ENCODE peak calls at places on chromosomes 6 and 20, in eight cellular contexts. One of them, this sample, is unnamed.
A peak's percentile ranks its signal among the peaks of the same experiment; 100 is the strongest.

GRCh38 chr6:146543211-146543939 is at the start of gene RAB32:
- ATAC-seq in IMR-90: peak; percentile 96
- ATAC-seq in A549: peak; percentile 98
- ATAC-seq in naive thymus-derived CD8-positive, alpha-beta T cell: peak; percentile 32
- ATAC-seq in aorta: peak; percentile 98
- ATAC-seq in activated CD8-positive, alpha-beta T cell treated with anti-CD3 and anti-CD28 coated beads for 36 hours: peak; percentile 73
- ATAC-seq in heart right ventricle: peak; percentile 99
- ATAC-seq in activated T-cell treated with anti-CD3 and anti-CD28 coated beads, Interleukin-2, amount 50 U/mL, for 72 hours: peak; percentile 81
- ATAC-seq in this sample: peak; percentile 77

GRCh38 chr6:10136636-10137035 is 278.2 kb downstream of the TFAP2A start:
- ATAC-seq in activated T-cell treated with anti-CD3 and anti-CD28 coated beads, Interleukin-2, amount 50 U/mL, for 72 hours: no peak
- ATAC-seq in IMR-90: no peak
- ATAC-seq in naive thymus-derived CD8-positive, alpha-beta T cell: no peak
- ATAC-seq in A549: no peak
- ATAC-seq in aorta: no peak
- ATAC-seq in activated CD8-positive, alpha-beta T cell treated with anti-CD3 and anti-CD28 coated beads for 36 hours: no peak
- ATAC-seq in heart right ventricle: no peak
- ATAC-seq in this sample: no peak

GRCh38 chr20:41609476-41609875 is 8.7 kb downstream of the CHD6 start:
- ATAC-seq in heart right ventricle: no peak
- ATAC-seq in naive thymus-derived CD8-positive, alpha-beta T cell: no peak
- ATAC-seq in A549: no peak
- ATAC-seq in activated T-cell treated with anti-CD3 and anti-CD28 coated beads, Interleukin-2, amount 50 U/mL, for 72 hours: no peak
- ATAC-seq in activated CD8-positive, alpha-beta T cell treated with anti-CD3 and anti-CD28 coated beads for 36 hours: no peak
- ATAC-seq in IMR-90: no peak
- ATAC-seq in aorta: no peak
- ATAC-seq in this sample: no peak

GRCh38 chr6:157269261-157269794 is 54.0 kb downstream of the TMEM242 start:
- ATAC-seq in aorta: peak; percentile 79
- ATAC-seq in naive thymus-derived CD8-positive, alpha-beta T cell: no peak
- ATAC-seq in A549: no peak
- ATAC-seq in heart right ventricle: peak; percentile 87
- ATAC-seq in activated CD8-positive, alpha-beta T cell treated with anti-CD3 and anti-CD28 coated beads for 36 hours: no peak
- ATAC-seq in activated T-cell treated with anti-CD3 and anti-CD28 coated beads, Interleukin-2, amount 50 U/mL, for 72 hours: no peak
- ATAC-seq in IMR-90: peak; percentile 40
- ATAC-seq in this sample: no peak

GRCh38 chr6:150971230-150971629 is 105.7 kb downstream of the MTHFD1L start:
- ATAC-seq in naive thymus-derived CD8-positive, alpha-beta T cell: no peak
- ATAC-seq in A549: no peak
- ATAC-seq in activated T-cell treated with anti-CD3 and anti-CD28 coated beads, Interleukin-2, amount 50 U/mL, for 72 hours: no peak
- ATAC-seq in heart right ventricle: no peak
- ATAC-seq in activated CD8-positive, alpha-beta T cell treated with anti-CD3 and anti-CD28 coated beads for 36 hours: no peak
- ATAC-seq in IMR-90: no peak
- ATAC-seq in aorta: no peak
- ATAC-seq in this sample: no peak

GRCh38 chr6:41942045-41942851 is 640 bp upstream of the CCND3 start:
- ATAC-seq in activated CD8-positive, alpha-beta T cell treated with anti-CD3 and anti-CD28 coated beads for 36 hours: peak; percentile 42
- ATAC-seq in A549: no peak
- ATAC-seq in aorta: no peak
- ATAC-seq in naive thymus-derived CD8-positive, alpha-beta T cell: peak; percentile 24
- ATAC-seq in activated T-cell treated with anti-CD3 and anti-CD28 coated beads, Interleukin-2, amount 50 U/mL, for 72 hours: peak; percentile 60
- ATAC-seq in heart right ventricle: no peak
- ATAC-seq in IMR-90: peak; percentile 24
- ATAC-seq in this sample: peak; percentile 50

GRCh38 chr6:71287926-71288227 is 734 bp upstream of the OGFRL1 start:
- ATAC-seq in activated T-cell treated with anti-CD3 and anti-CD28 coated beads, Interleukin-2, amount 50 U/mL, for 72 hours: no peak
- ATAC-seq in naive thymus-derived CD8-positive, alpha-beta T cell: no peak
- ATAC-seq in A549: peak; percentile 27
- ATAC-seq in activated CD8-positive, alpha-beta T cell treated with anti-CD3 and anti-CD28 coated beads for 36 hours: no peak
- ATAC-seq in heart right ventricle: peak; percentile 11
- ATAC-seq in IMR-90: no peak
- ATAC-seq in aorta: peak; percentile 17
- ATAC-seq in this sample: no peak

GRCh38 chr6:25041676-25042598 is 106.2 kb upstream of the RIPOR2 start:
- ATAC-seq in activated T-cell treated with anti-CD3 and anti-CD28 coated beads, Interleukin-2, amount 50 U/mL, for 72 hours: peak; percentile 59
- ATAC-seq in heart right ventricle: no peak
- ATAC-seq in IMR-90: no peak
- ATAC-seq in naive thymus-derived CD8-positive, alpha-beta T cell: peak; percentile 78
- ATAC-seq in activated CD8-positive, alpha-beta T cell treated with anti-CD3 and anti-CD28 coated beads for 36 hours: peak; percentile 64
- ATAC-seq in A549: no peak
- ATAC-seq in aorta: no peak
- ATAC-seq in this sample: peak; percentile 74

GRCh38 chr6:160586374-160586773 is 77.7 kb downstream of the LPA start:
- ATAC-seq in naive thymus-derived CD8-positive, alpha-beta T cell: no peak
- ATAC-seq in activated CD8-positive, alpha-beta T cell treated with anti-CD3 and anti-CD28 coated beads for 36 hours: no peak
- ATAC-seq in heart right ventricle: no peak
- ATAC-seq in activated T-cell treated with anti-CD3 and anti-CD28 coated beads, Interleukin-2, amount 50 U/mL, for 72 hours: no peak
- ATAC-seq in aorta: no peak
- ATAC-seq in A549: peak; percentile 45
- ATAC-seq in IMR-90: no peak
- ATAC-seq in this sample: no peak

GRCh38 chr20:4006640-4007039 is 8.7 kb downstream of the RNF24 start:
- ATAC-seq in heart right ventricle: peak; percentile 76
- ATAC-seq in activated CD8-positive, alpha-beta T cell treated with anti-CD3 and anti-CD28 coated beads for 36 hours: no peak
- ATAC-seq in activated T-cell treated with anti-CD3 and anti-CD28 coated beads, Interleukin-2, amount 50 U/mL, for 72 hours: no peak
- ATAC-seq in aorta: peak; percentile 74
- ATAC-seq in A549: no peak
- ATAC-seq in naive thymus-derived CD8-positive, alpha-beta T cell: no peak
- ATAC-seq in IMR-90: peak; percentile 56
- ATAC-seq in this sample: no peak

GRCh38 chr20:3857405-3857804 is 10.8 kb downstream of the MAVS start:
- ATAC-seq in A549: no peak
- ATAC-seq in naive thymus-derived CD8-positive, alpha-beta T cell: no peak
- ATAC-seq in activated CD8-positive, alpha-beta T cell treated with anti-CD3 and anti-CD28 coated beads for 36 hours: no peak
- ATAC-seq in IMR-90: no peak
- ATAC-seq in activated T-cell treated with anti-CD3 and anti-CD28 coated beads, Interleukin-2, amount 50 U/mL, for 72 hours: no peak
- ATAC-seq in aorta: no peak
- ATAC-seq in heart right ventricle: no peak
- ATAC-seq in this sample: no peak

GRCh38 chr20:47704746-47705496 is 80.4 kb downstream of the SULF2 start:
- ATAC-seq in IMR-90: no peak
- ATAC-seq in activated CD8-positive, alpha-beta T cell treated with anti-CD3 and anti-CD28 coated beads for 36 hours: no peak
- ATAC-seq in heart right ventricle: peak; percentile 87
- ATAC-seq in aorta: no peak
- ATAC-seq in naive thymus-derived CD8-positive, alpha-beta T cell: no peak
- ATAC-seq in activated T-cell treated with anti-CD3 and anti-CD28 coated beads, Interleukin-2, amount 50 U/mL, for 72 hours: no peak
- ATAC-seq in A549: peak; percentile 56
- ATAC-seq in this sample: no peak

GRCh38 chr6:13354331-13355042 is 26.1 kb upstream of the TBC1D7 start:
- ATAC-seq in aorta: no peak
- ATAC-seq in activated T-cell treated with anti-CD3 and anti-CD28 coated beads, Interleukin-2, amount 50 U/mL, for 72 hours: no peak
- ATAC-seq in A549: peak; percentile 48
- ATAC-seq in naive thymus-derived CD8-positive, alpha-beta T cell: no peak
- ATAC-seq in activated CD8-positive, alpha-beta T cell treated with anti-CD3 and anti-CD28 coated beads for 36 hours: no peak
- ATAC-seq in IMR-90: peak; percentile 66
- ATAC-seq in heart right ventricle: peak; percentile 7
- ATAC-seq in this sample: no peak

GRCh38 chr20:57342829-57343228 is 8.2 kb upstream of the RAE1 start:
- ATAC-seq in aorta: no peak
- ATAC-seq in activated T-cell treated with anti-CD3 and anti-CD28 coated beads, Interleukin-2, amount 50 U/mL, for 72 hours: no peak
- ATAC-seq in heart right ventricle: no peak
- ATAC-seq in IMR-90: no peak
- ATAC-seq in A549: no peak
- ATAC-seq in activated CD8-positive, alpha-beta T cell treated with anti-CD3 and anti-CD28 coated beads for 36 hours: no peak
- ATAC-seq in naive thymus-derived CD8-positive, alpha-beta T cell: no peak
- ATAC-seq in this sample: no peak

GRCh38 chr6:52400316-52401041 is 19.7 kb upstream of the EFHC1 start:
- ATAC-seq in heart right ventricle: no peak
- ATAC-seq in activated T-cell treated with anti-CD3 and anti-CD28 coated beads, Interleukin-2, amount 50 U/mL, for 72 hours: no peak
- ATAC-seq in IMR-90: no peak
- ATAC-seq in activated CD8-positive, alpha-beta T cell treated with anti-CD3 and anti-CD28 coated beads for 36 hours: no peak
- ATAC-seq in aorta: no peak
- ATAC-seq in naive thymus-derived CD8-positive, alpha-beta T cell: peak; percentile 65
- ATAC-seq in A549: no peak
- ATAC-seq in this sample: no peak

GRCh38 chr6:33375143-33375649 is 16.4 kb upstream of the KIFC1 start:
- ATAC-seq in naive thymus-derived CD8-positive, alpha-beta T cell: no peak
- ATAC-seq in activated CD8-positive, alpha-beta T cell treated with anti-CD3 and anti-CD28 coated beads for 36 hours: no peak
- ATAC-seq in A549: peak; percentile 77
- ATAC-seq in aorta: peak; percentile 91
- ATAC-seq in IMR-90: peak; percentile 78
- ATAC-seq in activated T-cell treated with anti-CD3 and anti-CD28 coated beads, Interleukin-2, amount 50 U/mL, for 72 hours: no peak
- ATAC-seq in heart right ventricle: peak; percentile 93
- ATAC-seq in this sample: peak; percentile 24

GRCh38 chr20:50340586-50340985 is 150.0 kb downstream of the CEBPB start:
- ATAC-seq in IMR-90: no peak
- ATAC-seq in activated T-cell treated with anti-CD3 and anti-CD28 coated beads, Interleukin-2, amount 50 U/mL, for 72 hours: no peak
- ATAC-seq in naive thymus-derived CD8-positive, alpha-beta T cell: no peak
- ATAC-seq in activated CD8-positive, alpha-beta T cell treated with anti-CD3 and anti-CD28 coated beads for 36 hours: no peak
- ATAC-seq in aorta: no peak
- ATAC-seq in heart right ventricle: no peak
- ATAC-seq in A549: no peak
- ATAC-seq in this sample: no peak

GRCh38 chr20:63295422-63295821 is 2.4 kb downstream of the COL20A1 start:
- ATAC-seq in IMR-90: no peak
- ATAC-seq in aorta: no peak
- ATAC-seq in heart right ventricle: no peak
- ATAC-seq in naive thymus-derived CD8-positive, alpha-beta T cell: peak; percentile 84
- ATAC-seq in activated T-cell treated with anti-CD3 and anti-CD28 coated beads, Interleukin-2, amount 50 U/mL, for 72 hours: peak; percentile 14
- ATAC-seq in activated CD8-positive, alpha-beta T cell treated with anti-CD3 and anti-CD28 coated beads for 36 hours: no peak
- ATAC-seq in A549: peak; percentile 4
- ATAC-seq in this sample: no peak

GRCh38 chr6:112268628-112269027 is 14.3 kb upstream of the LAMA4 start:
- ATAC-seq in A549: no peak
- ATAC-seq in activated CD8-positive, alpha-beta T cell treated with anti-CD3 and anti-CD28 coated beads for 36 hours: no peak
- ATAC-seq in activated T-cell treated with anti-CD3 and anti-CD28 coated beads, Interleukin-2, amount 50 U/mL, for 72 hours: no peak
- ATAC-seq in heart right ventricle: peak; percentile 35
- ATAC-seq in IMR-90: no peak
- ATAC-seq in aorta: peak; percentile 43
- ATAC-seq in naive thymus-derived CD8-positive, alpha-beta T cell: no peak
- ATAC-seq in this sample: no peak

GRCh38 chr6:159826968-159827647 is 27.0 kb downstream of the PNLDC1 start:
- ATAC-seq in activated T-cell treated with anti-CD3 and anti-CD28 coated beads, Interleukin-2, amount 50 U/mL, for 72 hours: no peak
- ATAC-seq in IMR-90: no peak
- ATAC-seq in heart right ventricle: peak; percentile 48
- ATAC-seq in naive thymus-derived CD8-positive, alpha-beta T cell: no peak
- ATAC-seq in activated CD8-positive, alpha-beta T cell treated with anti-CD3 and anti-CD28 coated beads for 36 hours: no peak
- ATAC-seq in A549: no peak
- ATAC-seq in aorta: no peak
- ATAC-seq in this sample: no peak

GRCh38 chr6:142413111-142413510 is 111.3 kb downstream of the ADGRG6 start:
- ATAC-seq in IMR-90: no peak
- ATAC-seq in activated CD8-positive, alpha-beta T cell treated with anti-CD3 and anti-CD28 coated beads for 36 hours: no peak
- ATAC-seq in A549: peak; percentile 52
- ATAC-seq in naive thymus-derived CD8-positive, alpha-beta T cell: no peak
- ATAC-seq in activated T-cell treated with anti-CD3 and anti-CD28 coated beads, Interleukin-2, amount 50 U/mL, for 72 hours: no peak
- ATAC-seq in heart right ventricle: no peak
- ATAC-seq in aorta: no peak
- ATAC-seq in this sample: no peak

GRCh38 chr20:36113566-36114247 is 40.8 kb upstream of the EPB41L1 start:
- ATAC-seq in A549: no peak
- ATAC-seq in activated CD8-positive, alpha-beta T cell treated with anti-CD3 and anti-CD28 coated beads for 36 hours: no peak
- ATAC-seq in naive thymus-derived CD8-positive, alpha-beta T cell: no peak
- ATAC-seq in aorta: no peak
- ATAC-seq in activated T-cell treated with anti-CD3 and anti-CD28 coated beads, Interleukin-2, amount 50 U/mL, for 72 hours: no peak
- ATAC-seq in heart right ventricle: peak; percentile 61
- ATAC-seq in IMR-90: no peak
- ATAC-seq in this sample: no peak

GRCh38 chr20:12679456-12679855 is 329.3 kb upstream of the SPTLC3 start:
- ATAC-seq in activated T-cell treated with anti-CD3 and anti-CD28 coated beads, Interleukin-2, amount 50 U/mL, for 72 hours: no peak
- ATAC-seq in activated CD8-positive, alpha-beta T cell treated with anti-CD3 and anti-CD28 coated beads for 36 hours: no peak
- ATAC-seq in A549: no peak
- ATAC-seq in aorta: no peak
- ATAC-seq in heart right ventricle: no peak
- ATAC-seq in IMR-90: no peak
- ATAC-seq in naive thymus-derived CD8-positive, alpha-beta T cell: no peak
- ATAC-seq in this sample: no peak

GRCh38 chr6:122789078-122789861 is at the start of gene SMPDL3A:
- ATAC-seq in heart right ventricle: peak; percentile 89
- ATAC-seq in A549: peak; percentile 92
- ATAC-seq in IMR-90: peak; percentile 80
- ATAC-seq in activated T-cell treated with anti-CD3 and anti-CD28 coated beads, Interleukin-2, amount 50 U/mL, for 72 hours: peak; percentile 67
- ATAC-seq in aorta: peak; percentile 90
- ATAC-seq in activated CD8-positive, alpha-beta T cell treated with anti-CD3 and anti-CD28 coated beads for 36 hours: peak; percentile 69
- ATAC-seq in naive thymus-derived CD8-positive, alpha-beta T cell: peak; percentile 39
- ATAC-seq in this sample: peak; percentile 56

GRCh38 chr6:35016417-35017221 is 124.5 kb downstream of the TCP11 start:
- ATAC-seq in A549: no peak
- ATAC-seq in activated CD8-positive, alpha-beta T cell treated with anti-CD3 and anti-CD28 coated beads for 36 hours: no peak
- ATAC-seq in naive thymus-derived CD8-positive, alpha-beta T cell: no peak
- ATAC-seq in heart right ventricle: peak; percentile 67
- ATAC-seq in activated T-cell treated with anti-CD3 and anti-CD28 coated beads, Interleukin-2, amount 50 U/mL, for 72 hours: no peak
- ATAC-seq in IMR-90: peak; percentile 76
- ATAC-seq in aorta: peak; percentile 80
- ATAC-seq in this sample: no peak

GRCh38 chr6:46284472-46284871 is 113.7 kb upstream of the ENPP5 start:
- ATAC-seq in naive thymus-derived CD8-positive, alpha-beta T cell: no peak
- ATAC-seq in activated T-cell treated with anti-CD3 and anti-CD28 coated beads, Interleukin-2, amount 50 U/mL, for 72 hours: no peak
- ATAC-seq in A549: no peak
- ATAC-seq in heart right ventricle: no peak
- ATAC-seq in activated CD8-positive, alpha-beta T cell treated with anti-CD3 and anti-CD28 coated beads for 36 hours: no peak
- ATAC-seq in aorta: no peak
- ATAC-seq in IMR-90: no peak
- ATAC-seq in this sample: no peak

GRCh38 chr20:17431621-17432364 is 99.4 kb downstream of the BFSP1 start:
- ATAC-seq in A549: peak; percentile 83
- ATAC-seq in naive thymus-derived CD8-positive, alpha-beta T cell: no peak
- ATAC-seq in aorta: peak; percentile 63
- ATAC-seq in activated CD8-positive, alpha-beta T cell treated with anti-CD3 and anti-CD28 coated beads for 36 hours: no peak
- ATAC-seq in heart right ventricle: no peak
- ATAC-seq in IMR-90: peak; percentile 75
- ATAC-seq in activated T-cell treated with anti-CD3 and anti-CD28 coated beads, Interleukin-2, amount 50 U/mL, for 72 hours: no peak
- ATAC-seq in this sample: no peak

GRCh38 chr20:32332614-32333013 is 25.5 kb upstream of the ASXL1 start:
- ATAC-seq in naive thymus-derived CD8-positive, alpha-beta T cell: no peak
- ATAC-seq in activated CD8-positive, alpha-beta T cell treated with anti-CD3 and anti-CD28 coated beads for 36 hours: no peak
- ATAC-seq in aorta: no peak
- ATAC-seq in heart right ventricle: no peak
- ATAC-seq in activated T-cell treated with anti-CD3 and anti-CD28 coated beads, Interleukin-2, amount 50 U/mL, for 72 hours: no peak
- ATAC-seq in A549: no peak
- ATAC-seq in IMR-90: peak; percentile 27
- ATAC-seq in this sample: peak; percentile 17

GRCh38 chr6:126054802-126055201 is 68.5 kb downstream of the TRMT11 start:
- ATAC-seq in naive thymus-derived CD8-positive, alpha-beta T cell: no peak
- ATAC-seq in IMR-90: no peak
- ATAC-seq in activated T-cell treated with anti-CD3 and anti-CD28 coated beads, Interleukin-2, amount 50 U/mL, for 72 hours: no peak
- ATAC-seq in heart right ventricle: no peak
- ATAC-seq in aorta: no peak
- ATAC-seq in A549: no peak
- ATAC-seq in activated CD8-positive, alpha-beta T cell treated with anti-CD3 and anti-CD28 coated beads for 36 hours: no peak
- ATAC-seq in this sample: no peak

GRCh38 chr6:108795814-108796213 is 52.4 kb upstream of the ARMC2 start:
- ATAC-seq in heart right ventricle: no peak
- ATAC-seq in aorta: no peak
- ATAC-seq in A549: no peak
- ATAC-seq in naive thymus-derived CD8-positive, alpha-beta T cell: no peak
- ATAC-seq in activated T-cell treated with anti-CD3 and anti-CD28 coated beads, Interleukin-2, amount 50 U/mL, for 72 hours: no peak
- ATAC-seq in IMR-90: no peak
- ATAC-seq in activated CD8-positive, alpha-beta T cell treated with anti-CD3 and anti-CD28 coated beads for 36 hours: no peak
- ATAC-seq in this sample: no peak

This sample was measured in activated T-helper 17 cell treated with anti-CD3 and anti-CD28 coated beads, Interleukin-2, amount 50 U/mL, for 72 hours.